ENCODE peak calls at places on chromosomes 16 and 17, in four cellular contexts. One of them, this sample, is unnamed.

GRCh38 chr16:17448640-17449638 is 21.8 kb downstream of the XYLT1 start:
- DNase-seq in lung: peak
- DNase-seq in lower leg skin: no peak
- DNase-seq in cardiac fibroblast: no peak
- DNase-seq in this sample: no peak

GRCh38 chr17:60106377-60107059 is 27.8 kb upstream of the HEATR6 start:
- DNase-seq in lung: peak
- DNase-seq in lower leg skin: no peak
- DNase-seq in cardiac fibroblast: peak
- DNase-seq in this sample: no peak

GRCh38 chr17:57453841-57454240 is 197.5 kb downstream of the MSI2 start:
- DNase-seq in lung: no peak
- DNase-seq in lower leg skin: no peak
- DNase-seq in cardiac fibroblast: no peak
- DNase-seq in this sample: no peak

GRCh38 chr17:51371732-51372151 is 111.4 kb downstream of the UTP18 start:
- DNase-seq in lung: no peak
- DNase-seq in lower leg skin: no peak
- DNase-seq in cardiac fibroblast: peak
- DNase-seq in this sample: peak

GRCh38 chr17:44362479-44362963 is 1.1 kb downstream of the FAM171A2 start:
- DNase-seq in lung: no peak
- DNase-seq in lower leg skin: no peak
- DNase-seq in cardiac fibroblast: no peak
- DNase-seq in this sample: no peak

GRCh38 chr17:42153919-42154491 is 784 bp downstream of the RAB5C start:
- DNase-seq in lung: no peak
- DNase-seq in lower leg skin: no peak
- DNase-seq in cardiac fibroblast: peak
- DNase-seq in this sample: no peak

GRCh38 chr17:69448431-69449102 is 34.1 kb downstream of the MAP2K6 start:
- DNase-seq in lung: no peak
- DNase-seq in lower leg skin: no peak
- DNase-seq in cardiac fibroblast: peak
- DNase-seq in this sample: no peak

GRCh38 chr17:50952889-50953288 is 86.7 kb upstream of the TOB1 start:
- DNase-seq in lung: no peak
- DNase-seq in lower leg skin: no peak
- DNase-seq in cardiac fibroblast: no peak
- DNase-seq in this sample: no peak

GRCh38 chr16:57113042-57113453 is 20.7 kb downstream of the CPNE2 start:
- DNase-seq in lung: no peak
- DNase-seq in lower leg skin: no peak
- DNase-seq in cardiac fibroblast: peak
- DNase-seq in this sample: no peak

GRCh38 chr17:60154616-60155426 is 5.0 kb downstream of the CA4 start:
- DNase-seq in lung: no peak
- DNase-seq in lower leg skin: no peak
- DNase-seq in cardiac fibroblast: peak
- DNase-seq in this sample: no peak

GRCh38 chr16:15919331-15919730 is 30.1 kb upstream of the ABCC1 start:
- DNase-seq in lung: no peak
- DNase-seq in lower leg skin: no peak
- DNase-seq in cardiac fibroblast: no peak
- DNase-seq in this sample: no peak

GRCh38 chr16:14321542-14321941 is 250.4 kb downstream of the MRTFB start:
- DNase-seq in lung: no peak
- DNase-seq in lower leg skin: no peak
- DNase-seq in cardiac fibroblast: no peak
- DNase-seq in this sample: no peak

GRCh38 chr16:85473326-85473725 is 139.8 kb upstream of the GSE1 start:
- DNase-seq in lung: no peak
- DNase-seq in lower leg skin: no peak
- DNase-seq in cardiac fibroblast: no peak
- DNase-seq in this sample: no peak

GRCh38 chr16:26070595-26071170 is 378.9 kb downstream of the HS3ST4 start:
- DNase-seq in lung: no peak
- DNase-seq in lower leg skin: no peak
- DNase-seq in cardiac fibroblast: no peak
- DNase-seq in this sample: no peak

GRCh38 chr16:51151435-51151950 is 423 bp upstream of the SALL1 start:
- DNase-seq in lung: no peak
- DNase-seq in lower leg skin: no peak
- DNase-seq in cardiac fibroblast: peak
- DNase-seq in this sample: peak

GRCh38 chr16:12425134-12425941 is 378.3 kb downstream of the CPPED1 start:
- DNase-seq in lung: no peak
- DNase-seq in lower leg skin: no peak
- DNase-seq in cardiac fibroblast: no peak
- DNase-seq in this sample: no peak

GRCh38 chr16:69057400-69058378 is 47.8 kb upstream of the HAS3 start:
- DNase-seq in lung: no peak
- DNase-seq in lower leg skin: peak
- DNase-seq in cardiac fibroblast: peak
- DNase-seq in this sample: no peak

GRCh38 chr16:55373489-55373832 is 49.5 kb downstream of the IRX6 start:
- DNase-seq in lung: no peak
- DNase-seq in lower leg skin: no peak
- DNase-seq in cardiac fibroblast: no peak
- DNase-seq in this sample: no peak

GRCh38 chr16:9845661-9846361 is 336.4 kb downstream of the GRIN2A start:
- DNase-seq in lung: no peak
- DNase-seq in lower leg skin: no peak
- DNase-seq in cardiac fibroblast: peak
- DNase-seq in this sample: no peak

GRCh38 chr17:63029520-63029919 is 63.5 kb downstream of the TANC2 start:
- DNase-seq in lung: no peak
- DNase-seq in lower leg skin: no peak
- DNase-seq in cardiac fibroblast: peak
- DNase-seq in this sample: no peak

GRCh38 chr16:48611329-48612137 is 1.6 kb upstream of the N4BP1 start:
- DNase-seq in lung: no peak
- DNase-seq in lower leg skin: no peak
- DNase-seq in cardiac fibroblast: no peak
- DNase-seq in this sample: no peak

GRCh38 chr17:4519361-4519788 is 20.7 kb downstream of the SPNS2 start:
- DNase-seq in lung: peak
- DNase-seq in lower leg skin: no peak
- DNase-seq in cardiac fibroblast: no peak
- DNase-seq in this sample: no peak

GRCh38 chr17:7842380-7842949 is 8.4 kb downstream of the KDM6B start:
- DNase-seq in lung: peak
- DNase-seq in lower leg skin: no peak
- DNase-seq in cardiac fibroblast: peak
- DNase-seq in this sample: no peak

GRCh38 chr17:13933597-13934276 is 135.6 kb upstream of the COX10 start:
- DNase-seq in lung: no peak
- DNase-seq in lower leg skin: no peak
- DNase-seq in cardiac fibroblast: no peak
- DNase-seq in this sample: no peak

GRCh38 chr16:9033125-9033830 is 58.2 kb upstream of the HAPSTR1 start:
- DNase-seq in lung: no peak
- DNase-seq in lower leg skin: no peak
- DNase-seq in cardiac fibroblast: peak
- DNase-seq in this sample: peak

GRCh38 chr17:60832206-60832605 is 154.6 kb downstream of the BCAS3 start:
- DNase-seq in lung: no peak
- DNase-seq in lower leg skin: no peak
- DNase-seq in cardiac fibroblast: no peak
- DNase-seq in this sample: peak

GRCh38 chr16:13436641-13437423 is 483.1 kb upstream of the ERCC4 start:
- DNase-seq in lung: no peak
- DNase-seq in lower leg skin: no peak
- DNase-seq in cardiac fibroblast: no peak
- DNase-seq in this sample: no peak

GRCh38 chr16:17474037-17474436 is 3.3 kb upstream of the XYLT1 start:
- DNase-seq in lung: no peak
- DNase-seq in lower leg skin: no peak
- DNase-seq in cardiac fibroblast: peak
- DNase-seq in this sample: no peak

GRCh38 chr16:4321286-4322120 is 5.6 kb downstream of the GLIS2 start:
- DNase-seq in lung: no peak
- DNase-seq in lower leg skin: no peak
- DNase-seq in cardiac fibroblast: no peak
- DNase-seq in this sample: no peak

GRCh38 chr16:1367486-1368174 is 15.9 kb downstream of the GNPTG start:
- DNase-seq in lung: no peak
- DNase-seq in lower leg skin: no peak
- DNase-seq in cardiac fibroblast: no peak
- DNase-seq in this sample: no peak

GRCh38 chr17:81028506-81028858 is 6.5 kb upstream of the BAIAP2 start:
- DNase-seq in lung: no peak
- DNase-seq in lower leg skin: no peak
- DNase-seq in cardiac fibroblast: no peak
- DNase-seq in this sample: no peak

GRCh38 chr16:58428621-58429557 is 36.6 kb downstream of the GINS3 start:
- DNase-seq in lung: no peak
- DNase-seq in lower leg skin: no peak
- DNase-seq in cardiac fibroblast: no peak
- DNase-seq in this sample: no peak
- TF ChIP-seq CTCF in lung: no peak
- TF ChIP-seq CTCF in lower leg skin: no peak
- TF ChIP-seq CTCF in cardiac fibroblast: no peak
- TF ChIP-seq CTCF in this sample: no peak

GRCh38 chr17:47725446-47726109 is 7.5 kb upstream of the TBX21 start:
- DNase-seq in lung: no peak
- DNase-seq in lower leg skin: no peak
- DNase-seq in cardiac fibroblast: no peak
- DNase-seq in this sample: no peak
- TF ChIP-seq CTCF in lung: no peak
- TF ChIP-seq CTCF in lower leg skin: no peak
- TF ChIP-seq CTCF in cardiac fibroblast: peak
- TF ChIP-seq CTCF in this sample: no peak

GRCh38 chr17:31286587-31286986 is 10.5 kb downstream of the OMG start:
- DNase-seq in lung: no peak
- DNase-seq in lower leg skin: no peak
- DNase-seq in cardiac fibroblast: no peak
- DNase-seq in this sample: no peak
- TF ChIP-seq CTCF in lung: no peak
- TF ChIP-seq CTCF in lower leg skin: no peak
- TF ChIP-seq CTCF in cardiac fibroblast: no peak
- TF ChIP-seq CTCF in this sample: no peak

DNA sequence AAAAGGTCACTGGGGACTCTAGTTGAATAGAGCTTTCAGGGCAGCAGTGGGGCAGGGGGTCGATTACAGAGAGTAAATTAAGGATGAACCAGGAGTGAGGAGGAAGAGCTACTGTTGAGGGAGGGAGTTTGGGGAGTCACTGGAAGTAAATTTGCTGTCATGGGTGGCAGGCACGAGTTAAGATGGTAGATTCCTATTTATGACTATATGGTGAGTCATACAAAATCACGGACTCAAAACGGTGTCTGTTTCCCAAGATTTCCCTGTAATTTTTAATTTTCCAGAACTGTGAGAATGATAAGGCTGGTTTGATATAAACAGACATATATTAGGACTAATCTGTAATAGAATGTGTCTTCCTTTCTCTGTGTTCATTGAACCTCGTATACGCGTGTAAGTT is 287.6 kb upstream of the GOT2 start:
- DNase-seq in lung: no peak
- DNase-seq in lower leg skin: no peak
- DNase-seq in cardiac fibroblast: no peak
- DNase-seq in this sample: no peak
- TF ChIP-seq CTCF in lung: no peak
- TF ChIP-seq CTCF in lower leg skin: no peak
- TF ChIP-seq CTCF in cardiac fibroblast: no peak
- TF ChIP-seq CTCF in this sample: no peak

GRCh38 chr17:17108681-17109049 is 66.4 kb downstream of the MPRIP start:
- DNase-seq in lung: peak
- DNase-seq in lower leg skin: no peak
- DNase-seq in cardiac fibroblast: peak
- DNase-seq in this sample: no peak
- TF ChIP-seq CTCF in lung: no peak
- TF ChIP-seq CTCF in lower leg skin: no peak
- TF ChIP-seq CTCF in cardiac fibroblast: no peak
- TF ChIP-seq CTCF in this sample: no peak

GRCh38 chr17:48522990-48523389 is 7.8 kb downstream of the HOXB1 start:
- DNase-seq in lung: no peak
- DNase-seq in lower leg skin: no peak
- DNase-seq in cardiac fibroblast: no peak
- DNase-seq in this sample: no peak
- TF ChIP-seq CTCF in lung: no peak
- TF ChIP-seq CTCF in lower leg skin: no peak
- TF ChIP-seq CTCF in cardiac fibroblast: peak
- TF ChIP-seq CTCF in this sample: peak

DNA sequence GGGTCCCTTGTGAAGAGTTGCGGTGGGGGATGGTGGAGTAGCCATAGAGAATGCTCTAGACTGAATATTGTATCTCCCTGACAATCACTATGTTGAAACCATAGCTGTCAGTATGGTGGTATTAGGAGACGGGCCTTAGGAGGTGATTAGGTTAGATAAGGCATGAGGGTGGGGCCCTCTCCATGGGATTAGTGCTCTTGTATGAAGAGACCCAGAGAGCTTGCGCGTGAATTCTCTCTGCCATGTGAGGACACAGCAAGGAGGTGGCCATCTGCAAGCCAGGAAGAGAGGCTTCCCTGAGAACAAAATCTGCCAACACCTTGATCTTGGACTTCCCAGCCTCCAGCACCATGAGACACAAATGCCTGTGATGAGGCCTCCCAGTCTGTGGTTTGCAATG is 34.5 kb upstream of the MGAT5B start:
- DNase-seq in lung: no peak
- DNase-seq in lower leg skin: no peak
- DNase-seq in cardiac fibroblast: no peak
- DNase-seq in this sample: no peak
- TF ChIP-seq CTCF in lung: no peak
- TF ChIP-seq CTCF in lower leg skin: no peak
- TF ChIP-seq CTCF in cardiac fibroblast: no peak
- TF ChIP-seq CTCF in this sample: no peak

This sample was measured in neural crest cell.